ENCODE peak calls at places on chromosome 21, in six cellular contexts. One of them, this sample, is unnamed.

GRCh38 chr21:40143822-40144525 is 276.7 kb downstream of the PCP4 start:
- DNase-seq in upper lobe of right lung: no peak
- DNase-seq in CD8-positive, alpha-beta T cell: no peak
- DNase-seq in heart left ventricle: peak; percentile 24
- DNase-seq in sigmoid colon: no peak
- DNase-seq in mesendoderm: peak; percentile 52
- DNase-seq in this sample: peak; percentile 77

GRCh38 chr21:15560383-15561056 is 169.3 kb upstream of the USP25 start:
- DNase-seq in upper lobe of right lung: no peak
- DNase-seq in CD8-positive, alpha-beta T cell: no peak
- DNase-seq in heart left ventricle: no peak
- DNase-seq in sigmoid colon: no peak
- DNase-seq in mesendoderm: no peak
- DNase-seq in this sample: no peak

GRCh38 chr21:43733529-43734071 is 14.7 kb downstream of the PDXK start:
- DNase-seq in upper lobe of right lung: peak; percentile 73
- DNase-seq in CD8-positive, alpha-beta T cell: no peak
- DNase-seq in heart left ventricle: no peak
- DNase-seq in sigmoid colon: no peak
- DNase-seq in mesendoderm: no peak
- DNase-seq in this sample: no peak

GRCh38 chr21:41399401-41399800 is 26.6 kb upstream of the MX1 start:
- DNase-seq in upper lobe of right lung: no peak
- DNase-seq in CD8-positive, alpha-beta T cell: no peak
- DNase-seq in heart left ventricle: no peak
- DNase-seq in sigmoid colon: no peak
- DNase-seq in mesendoderm: no peak
- DNase-seq in this sample: no peak

GRCh38 chr21:36171741-36172331 is 15.2 kb downstream of the DOP1B start:
- DNase-seq in upper lobe of right lung: no peak
- DNase-seq in CD8-positive, alpha-beta T cell: no peak
- DNase-seq in heart left ventricle: peak; percentile 61
- DNase-seq in sigmoid colon: no peak
- DNase-seq in mesendoderm: peak; percentile 21
- DNase-seq in this sample: no peak

GRCh38 chr21:14084701-14085100 is 126.1 kb downstream of the LIPI start:
- DNase-seq in upper lobe of right lung: no peak
- DNase-seq in CD8-positive, alpha-beta T cell: no peak
- DNase-seq in heart left ventricle: no peak
- DNase-seq in sigmoid colon: peak; percentile 41
- DNase-seq in mesendoderm: no peak
- DNase-seq in this sample: peak; percentile 13

GRCh38 chr21:27333091-27333490 is 366.2 kb upstream of the ADAMTS5 start:
- DNase-seq in upper lobe of right lung: no peak
- DNase-seq in CD8-positive, alpha-beta T cell: no peak
- DNase-seq in heart left ventricle: no peak
- DNase-seq in sigmoid colon: no peak
- DNase-seq in mesendoderm: no peak
- DNase-seq in this sample: no peak

GRCh38 chr21:28237661-28238060 is 755.0 kb downstream of the LTN1 start:
- DNase-seq in upper lobe of right lung: no peak
- DNase-seq in CD8-positive, alpha-beta T cell: no peak
- DNase-seq in heart left ventricle: no peak
- DNase-seq in sigmoid colon: no peak
- DNase-seq in mesendoderm: no peak
- DNase-seq in this sample: no peak

GRCh38 chr21:32702702-32703101 is 25.1 kb downstream of the SYNJ1 start:
- DNase-seq in upper lobe of right lung: no peak
- DNase-seq in CD8-positive, alpha-beta T cell: no peak
- DNase-seq in heart left ventricle: no peak
- DNase-seq in sigmoid colon: no peak
- DNase-seq in mesendoderm: peak; percentile 60
- DNase-seq in this sample: no peak

GRCh38 chr21:42158846-42159245 is 60.1 kb upstream of the ABCG1 start:
- DNase-seq in upper lobe of right lung: peak; percentile 50
- DNase-seq in CD8-positive, alpha-beta T cell: no peak
- DNase-seq in heart left ventricle: no peak
- DNase-seq in sigmoid colon: peak; percentile 48
- DNase-seq in mesendoderm: no peak
- DNase-seq in this sample: peak; percentile 42

GRCh38 chr21:42554251-42554937 is 40.7 kb downstream of the SLC37A1 start:
- DNase-seq in upper lobe of right lung: peak; percentile 41
- DNase-seq in CD8-positive, alpha-beta T cell: no peak
- DNase-seq in heart left ventricle: no peak
- DNase-seq in sigmoid colon: peak; percentile 50
- DNase-seq in mesendoderm: no peak
- DNase-seq in this sample: peak; percentile 45

GRCh38 chr21:28592205-28592845 is 400.4 kb downstream of the LTN1 start:
- DNase-seq in upper lobe of right lung: no peak
- DNase-seq in CD8-positive, alpha-beta T cell: no peak
- DNase-seq in heart left ventricle: no peak
- DNase-seq in sigmoid colon: no peak
- DNase-seq in mesendoderm: no peak
- DNase-seq in this sample: no peak

DNA sequence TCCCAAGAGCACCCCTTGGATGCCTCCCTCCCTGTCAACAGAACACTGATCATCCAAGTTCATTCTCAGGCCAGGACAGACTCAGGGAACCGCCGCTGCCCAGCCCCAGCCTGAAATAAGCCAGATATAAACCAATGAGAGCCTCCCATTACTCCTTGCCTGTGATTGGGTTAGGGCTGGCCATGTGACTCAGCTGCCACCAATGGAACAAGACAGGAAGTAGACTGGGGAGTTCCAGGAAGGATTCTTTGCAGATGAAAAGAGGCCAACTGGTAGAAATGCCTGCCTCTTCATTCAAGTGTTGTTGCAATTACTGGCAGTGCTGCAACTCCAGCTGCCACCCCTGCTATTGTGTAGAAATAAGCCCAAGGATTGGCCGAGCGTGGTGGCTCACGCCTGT is 146.4 kb upstream of the TIAM1 start:
- DNase-seq in upper lobe of right lung: no peak
- DNase-seq in CD8-positive, alpha-beta T cell: no peak
- DNase-seq in heart left ventricle: no peak
- DNase-seq in sigmoid colon: no peak
- DNase-seq in mesendoderm: peak; percentile 62
- DNase-seq in this sample: peak; percentile 47
- H3K4me3 ChIP-seq in upper lobe of right lung: no peak overlapping the region
- H3K4me3 ChIP-seq in CD8-positive, alpha-beta T cell: no peak overlapping the region
- H3K4me3 ChIP-seq in heart left ventricle: no peak overlapping the region
- H3K4me3 ChIP-seq in sigmoid colon: no peak overlapping the region
- H3K4me3 ChIP-seq in mesendoderm: no peak overlapping the region
- H3K4me3 ChIP-seq in this sample: no peak overlapping the region

GRCh38 chr21:34035619-34036354 is 37.6 kb upstream of the MRPS6 start:
- DNase-seq in upper lobe of right lung: no peak
- DNase-seq in CD8-positive, alpha-beta T cell: no peak
- DNase-seq in heart left ventricle: no peak
- DNase-seq in sigmoid colon: no peak
- DNase-seq in mesendoderm: no peak
- DNase-seq in this sample: no peak

GRCh38 chr21:34039678-34040382 is 33.5 kb upstream of the MRPS6 start:
- DNase-seq in upper lobe of right lung: no peak
- DNase-seq in CD8-positive, alpha-beta T cell: no peak
- DNase-seq in heart left ventricle: no peak
- DNase-seq in sigmoid colon: no peak
- DNase-seq in mesendoderm: peak; percentile 26
- DNase-seq in this sample: peak; percentile 52

GRCh38 chr21:34034369-34035014 is 38.9 kb upstream of the MRPS6 start:
- DNase-seq in upper lobe of right lung: no peak
- DNase-seq in CD8-positive, alpha-beta T cell: no peak
- DNase-seq in heart left ventricle: no peak
- DNase-seq in sigmoid colon: no peak
- DNase-seq in mesendoderm: peak; percentile 15
- DNase-seq in this sample: no peak

GRCh38 chr21:34037446-34037845 is 35.9 kb upstream of the MRPS6 start:
- DNase-seq in upper lobe of right lung: no peak
- DNase-seq in CD8-positive, alpha-beta T cell: no peak
- DNase-seq in heart left ventricle: no peak
- DNase-seq in sigmoid colon: no peak
- DNase-seq in mesendoderm: no peak
- DNase-seq in this sample: no peak

DNA sequence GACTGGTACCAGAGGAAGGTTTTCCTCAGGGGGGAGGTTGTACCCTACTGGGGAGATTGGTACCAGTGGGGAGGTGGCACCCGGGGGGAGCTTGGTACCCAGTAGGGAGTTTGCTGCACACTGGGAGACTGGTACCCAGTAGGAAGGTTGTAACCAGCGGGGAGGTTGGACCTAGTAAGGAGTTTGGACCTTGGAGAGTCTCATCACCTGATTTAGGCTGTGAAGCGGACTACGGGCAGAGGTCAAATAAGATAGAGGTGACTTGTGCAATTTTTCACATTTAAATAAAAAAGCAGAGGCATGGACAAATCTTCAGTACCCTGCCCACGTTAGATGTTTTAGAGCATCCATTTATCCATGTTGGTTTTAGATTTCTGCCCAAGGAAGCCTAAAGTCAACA is 36.4 kb upstream of the MRPS6 start:
- DNase-seq in upper lobe of right lung: no peak
- DNase-seq in CD8-positive, alpha-beta T cell: no peak
- DNase-seq in heart left ventricle: no peak
- DNase-seq in sigmoid colon: no peak
- DNase-seq in mesendoderm: no peak
- DNase-seq in this sample: no peak
- H3K27me3 ChIP-seq in upper lobe of right lung: no peaks in the 10 kb centered on the region
- H3K27me3 ChIP-seq in CD8-positive, alpha-beta T cell: no peaks in the 10 kb centered on the region
- H3K27me3 ChIP-seq in heart left ventricle: no peaks in the 10 kb centered on the region
- H3K27me3 ChIP-seq in sigmoid colon: no peaks in the 10 kb centered on the region
- H3K27me3 ChIP-seq in mesendoderm: no peaks in the 10 kb centered on the region
- H3K27me3 ChIP-seq in this sample: no peaks in the 10 kb centered on the region

GRCh38 chr21:22351076-22351475 is 1352.9 kb downstream of the NCAM2 start:
- DNase-seq in upper lobe of right lung: no peak
- DNase-seq in CD8-positive, alpha-beta T cell: no peak
- DNase-seq in heart left ventricle: no peak
- DNase-seq in sigmoid colon: no peak
- DNase-seq in mesendoderm: no peak
- DNase-seq in this sample: no peak

GRCh38 chr21:22355949-22356348 is 1357.7 kb downstream of the NCAM2 start:
- DNase-seq in upper lobe of right lung: no peak
- DNase-seq in CD8-positive, alpha-beta T cell: no peak
- DNase-seq in heart left ventricle: no peak
- DNase-seq in sigmoid colon: no peak
- DNase-seq in mesendoderm: no peak
- DNase-seq in this sample: no peak

GRCh38 chr21:22352088-22352487 is 1353.9 kb downstream of the NCAM2 start:
- DNase-seq in upper lobe of right lung: no peak
- DNase-seq in CD8-positive, alpha-beta T cell: no peak
- DNase-seq in heart left ventricle: no peak
- DNase-seq in sigmoid colon: no peak
- DNase-seq in mesendoderm: no peak
- DNase-seq in this sample: no peak

DNA sequence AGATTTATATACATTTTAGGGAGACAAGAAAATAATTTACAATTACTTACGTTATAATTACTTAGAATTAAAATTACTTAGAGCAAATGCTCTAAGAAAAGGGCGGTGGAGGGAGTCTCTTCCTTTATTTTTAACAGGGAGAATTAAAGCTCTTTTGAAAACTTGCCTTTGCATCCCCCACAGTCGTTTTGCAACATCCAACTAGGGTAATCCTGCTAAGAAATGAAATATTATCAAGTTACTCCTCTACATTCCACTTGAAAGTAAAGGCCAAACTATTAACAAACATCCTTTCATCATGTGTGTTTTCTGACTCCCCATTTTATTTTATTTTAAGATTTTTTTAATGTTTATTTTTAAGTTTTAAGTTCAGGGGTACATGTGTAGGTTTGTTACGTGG is 1358.5 kb downstream of the NCAM2 start:
- DNase-seq in upper lobe of right lung: no peak
- DNase-seq in CD8-positive, alpha-beta T cell: no peak
- DNase-seq in heart left ventricle: no peak
- DNase-seq in sigmoid colon: no peak
- DNase-seq in mesendoderm: no peak
- DNase-seq in this sample: no peak
- H3K36me3 ChIP-seq in upper lobe of right lung: no peaks in the 10 kb centered on the region
- H3K36me3 ChIP-seq in CD8-positive, alpha-beta T cell: no peaks in the 10 kb centered on the region
- H3K36me3 ChIP-seq in heart left ventricle: no peaks in the 10 kb centered on the region
- H3K36me3 ChIP-seq in sigmoid colon: no peaks in the 10 kb centered on the region
- H3K36me3 ChIP-seq in mesendoderm: no peaks in the 10 kb centered on the region
- H3K36me3 ChIP-seq in this sample: no peaks in the 10 kb centered on the region

GRCh38 chr21:24450119-24450518 is 1157.2 kb downstream of the MRPL39 start:
- DNase-seq in upper lobe of right lung: no peak
- DNase-seq in CD8-positive, alpha-beta T cell: no peak
- DNase-seq in heart left ventricle: no peak
- DNase-seq in sigmoid colon: no peak
- DNase-seq in mesendoderm: no peak
- DNase-seq in this sample: no peak
- H3K4me3 ChIP-seq in upper lobe of right lung: no peak overlapping the region
- H3K4me3 ChIP-seq in CD8-positive, alpha-beta T cell: no peak overlapping the region
- H3K4me3 ChIP-seq in heart left ventricle: no peak overlapping the region
- H3K4me3 ChIP-seq in sigmoid colon: no peak overlapping the region
- H3K4me3 ChIP-seq in mesendoderm: no peak overlapping the region
- H3K4me3 ChIP-seq in this sample: no peak overlapping the region

GRCh38 chr21:24938592-24938991 is 668.7 kb downstream of the MRPL39 start:
- DNase-seq in upper lobe of right lung: no peak
- DNase-seq in CD8-positive, alpha-beta T cell: no peak
- DNase-seq in heart left ventricle: no peak
- DNase-seq in sigmoid colon: no peak
- DNase-seq in mesendoderm: no peak
- DNase-seq in this sample: no peak
- H3K27me3 ChIP-seq in upper lobe of right lung: no peaks in the 10 kb centered on the region
- H3K27me3 ChIP-seq in CD8-positive, alpha-beta T cell: no peaks in the 10 kb centered on the region
- H3K27me3 ChIP-seq in heart left ventricle: no peaks in the 10 kb centered on the region
- H3K27me3 ChIP-seq in sigmoid colon: no peaks in the 10 kb centered on the region
- H3K27me3 ChIP-seq in mesendoderm: no peaks in the 10 kb centered on the region
- H3K27me3 ChIP-seq in this sample: no peaks in the 10 kb centered on the region

GRCh38 chr21:37431243-37431642 is 64.7 kb downstream of the DYRK1A start:
- DNase-seq in upper lobe of right lung: no peak
- DNase-seq in CD8-positive, alpha-beta T cell: no peak
- DNase-seq in heart left ventricle: no peak
- DNase-seq in sigmoid colon: no peak
- DNase-seq in mesendoderm: no peak
- DNase-seq in this sample: no peak
- H3K36me3 ChIP-seq in upper lobe of right lung: peaks cover 8% of the 10 kb centered on the region
- H3K36me3 ChIP-seq in CD8-positive, alpha-beta T cell: no peaks in the 10 kb centered on the region
- H3K36me3 ChIP-seq in heart left ventricle: no peaks in the 10 kb centered on the region
- H3K36me3 ChIP-seq in sigmoid colon: no peaks in the 10 kb centered on the region
- H3K36me3 ChIP-seq in mesendoderm: no peaks in the 10 kb centered on the region
- H3K36me3 ChIP-seq in this sample: no peaks in the 10 kb centered on the region

GRCh38 chr21:45078877-45079281 is 4.5 kb downstream of the ADARB1 start:
- DNase-seq in upper lobe of right lung: no peak
- DNase-seq in CD8-positive, alpha-beta T cell: peak; percentile 41
- DNase-seq in heart left ventricle: no peak
- DNase-seq in sigmoid colon: peak; percentile 60
- DNase-seq in mesendoderm: no peak
- DNase-seq in this sample: no peak
- H3K4me3 ChIP-seq in upper lobe of right lung: no peak overlapping the region
- H3K4me3 ChIP-seq in CD8-positive, alpha-beta T cell: no peak overlapping the region
- H3K4me3 ChIP-seq in heart left ventricle: no peak overlapping the region
- H3K4me3 ChIP-seq in sigmoid colon: no peak overlapping the region
- H3K4me3 ChIP-seq in mesendoderm: no peak overlapping the region
- H3K4me3 ChIP-seq in this sample: no peak overlapping the region

DNA sequence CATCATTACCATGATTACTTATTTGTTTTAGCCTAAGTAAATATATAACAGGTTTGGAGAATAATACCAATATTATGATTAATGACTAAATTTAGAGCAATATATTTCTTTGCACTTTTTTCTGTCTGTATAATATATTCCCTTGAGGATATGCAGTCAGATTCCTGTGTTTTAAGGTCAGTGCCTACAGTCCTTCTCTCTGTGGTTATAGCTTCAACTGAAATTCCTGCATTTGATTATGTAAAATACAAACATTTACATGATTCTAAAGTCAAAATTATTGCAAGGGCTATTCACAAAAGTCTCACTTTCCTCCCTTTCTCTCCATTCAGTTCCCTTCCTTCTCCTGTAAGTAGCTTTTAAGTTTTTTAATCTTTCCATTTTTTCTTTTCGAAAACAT is 142.9 kb upstream of the COL6A1 start:
- DNase-seq in upper lobe of right lung: no peak
- DNase-seq in CD8-positive, alpha-beta T cell: no peak
- DNase-seq in heart left ventricle: no peak
- DNase-seq in sigmoid colon: no peak
- DNase-seq in mesendoderm: no peak
- DNase-seq in this sample: no peak
- H3K27me3 ChIP-seq in upper lobe of right lung: no peaks in the 10 kb centered on the region
- H3K27me3 ChIP-seq in CD8-positive, alpha-beta T cell: no peaks in the 10 kb centered on the region
- H3K27me3 ChIP-seq in heart left ventricle: no peaks in the 10 kb centered on the region
- H3K27me3 ChIP-seq in sigmoid colon: no peaks in the 10 kb centered on the region
- H3K27me3 ChIP-seq in mesendoderm: no peaks in the 10 kb centered on the region
- H3K27me3 ChIP-seq in this sample: no peaks in the 10 kb centered on the region